ENCODE peak calls at places on chromosomes 12 and 14, in seven cellular contexts. M is colonic mucosa, T is PC-3, O is GM23248, E is kidney, N is neuronal stem cell, Z is GM12878. I is an unnamed sample.

GRCh38 chr12:81668475-81668874 is 90.7 kb downstream of the PPFIA2 start:
- DNase-seq in E (no peak), Z (no peak), M (no peak), T (peak), O (peak), N (no peak), I (peak)

GRCh38 chr14:104650981-104651875 is 38.2 kb upstream of the INF2 start:
- DNase-seq in N (no peak), M (no peak), T (no peak), O (no peak), Z (no peak), E (no peak), I (no peak)

GRCh38 chr14:94022532-94023411 is 3.4 kb upstream of the OTUB2 start:
- DNase-seq in Z (no peak), O (no peak), N (no peak), E (no peak), M (no peak), T (no peak), I (no peak)

GRCh38 chr12:104219361-104219892 is 3.8 kb downstream of the TXNRD1 start:
- DNase-seq in T (peak), N (no peak), M (no peak), Z (no peak), E (no peak), O (peak), I (peak)

GRCh38 chr12:115140981-115141380 is 457.0 kb upstream of the TBX3 start:
- DNase-seq in E (no peak), O (no peak), Z (no peak), N (no peak), T (no peak), M (no peak), I (no peak)

GRCh38 chr12:115403689-115404088 is 719.7 kb upstream of the TBX3 start:
- DNase-seq in T (no peak), N (no peak), E (no peak), Z (no peak), M (no peak), O (no peak), I (no peak)

GRCh38 chr12:116528067-116528466 is 31.1 kb upstream of the MAP1LC3B2 start:
- DNase-seq in T (peak), M (no peak), N (no peak), O (peak), Z (no peak), E (no peak), I (peak)

GRCh38 chr14:71372411-71372838 is 465.2 kb downstream of the PCNX1 start:
- DNase-seq in M (no peak), O (peak), T (peak), N (no peak), Z (no peak), E (no peak), I (peak)

GRCh38 chr12:76346798-76347420 is 1.3 kb downstream of the BBS10 start:
- DNase-seq in E (no peak), N (no peak), T (peak), M (no peak), Z (peak), O (peak), I (peak)

GRCh38 chr14:23565626-23566025 is 2.0 kb downstream of the AP1G2 start:
- DNase-seq in Z (no peak), N (no peak), T (no peak), E (peak), M (no peak), O (no peak), I (no peak)

GRCh38 chr14:89750206-89750867 is 204.2 kb downstream of the EFCAB11 start:
- DNase-seq in M (no peak), T (no peak), E (no peak), O (peak), Z (no peak), N (no peak), I (peak)

GRCh38 chr14:52314521-52315354 is 626 bp downstream of the PTGER2 start:
- DNase-seq in N (no peak), M (peak), E (peak), Z (no peak), T (no peak), O (peak), I (peak)

GRCh38 chr14:100911665-100912316 is 8.3 kb upstream of the RTL1 start:
- DNase-seq in E (no peak), M (no peak), N (no peak), T (peak), O (no peak), Z (no peak), I (no peak)

GRCh38 chr12:75876843-75877587 is 154.6 kb downstream of the PHLDA1 start:
- DNase-seq in Z (no peak), E (no peak), N (no peak), M (no peak), O (no peak), T (no peak), I (no peak)

GRCh38 chr14:61759878-61760277 is 2.3 kb upstream of the SNAPC1 start:
- DNase-seq in E (no peak), O (no peak), N (no peak), T (no peak), Z (no peak), M (no peak), I (no peak)

GRCh38 chr12:26122681-26123481 is 2.0 kb downstream of the BHLHE41 start:
- DNase-seq in E (peak), T (peak), Z (no peak), O (peak), M (peak), N (peak), I (peak)
- H3K9ac ChIP-seq in E (peak), T (peak), Z (no peak), O (peak), M (peak), N (peak), I (peak)

GRCh38 chr12:94929780-94930179 is 73.7 kb downstream of the NDUFA12 start:
- DNase-seq in E (no peak), N (no peak), T (no peak), Z (no peak), M (no peak), O (no peak), I (no peak)

GRCh38 chr12:94930216-94930654 is 73.3 kb downstream of the NDUFA12 start:
- DNase-seq in T (no peak), O (no peak), Z (no peak), E (no peak), M (no peak), N (no peak), I (no peak)

GRCh38 chr12:94925729-94926128 is 77.8 kb downstream of the NDUFA12 start:
- DNase-seq in O (no peak), N (no peak), M (no peak), T (no peak), E (no peak), Z (no peak), I (no peak)

GRCh38 chr12:94925206-94925605 is 78.3 kb downstream of the NDUFA12 start:
- DNase-seq in E (no peak), M (no peak), O (no peak), T (no peak), N (no peak), Z (no peak), I (no peak)

DNA sequence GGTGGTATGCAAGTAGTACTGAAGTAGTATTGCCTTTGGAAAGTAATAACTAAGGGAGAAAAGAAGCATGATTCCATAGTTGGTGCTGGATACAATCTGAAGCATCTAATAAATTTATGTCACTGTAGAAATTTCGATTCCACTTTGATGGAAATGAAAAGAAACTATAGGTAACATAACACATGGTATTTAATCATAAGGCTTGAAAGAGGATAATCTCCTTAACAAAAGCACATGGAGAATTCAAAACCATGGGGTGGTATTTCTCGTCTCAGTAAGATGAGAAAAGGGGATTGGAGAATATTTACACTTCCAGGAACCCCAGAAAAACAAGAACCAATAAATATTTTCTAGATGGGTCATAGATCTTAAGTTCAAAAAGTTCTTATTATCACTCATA is 72.7 kb downstream of the NDUFA12 start:
- DNase-seq in O (no peak), T (no peak), E (no peak), Z (no peak), N (no peak), M (no peak), I (no peak)
- H3K9ac ChIP-seq in O (no peak), T (no peak), E (no peak), Z (no peak), N (no peak), M (no peak), I (no peak)

GRCh38 chr12:992647-993046 is 1.6 kb downstream of the ERC1 start:
- DNase-seq in M (no peak), N (no peak), O (no peak), T (peak), Z (no peak), E (no peak), I (peak)
- H3K9ac ChIP-seq in M (no peak), N (no peak), O (peak), T (no peak), Z (no peak), E (no peak), I (no peak)

GRCh38 chr12:85424581-85425348 is 144.7 kb downstream of the ALX1 start:
- DNase-seq in N (no peak), E (no peak), Z (peak), M (peak), T (peak), O (peak), I (peak)
- H3K9ac ChIP-seq in N (no peak), E (no peak), Z (no peak), M (no peak), T (no peak), O (no peak), I (no peak)

GRCh38 chr14:55884819-55885218 is 233.4 kb upstream of the PELI2 start:
- DNase-seq in M (no peak), O (peak), N (no peak), E (no peak), Z (no peak), T (no peak), I (no peak)

GRCh38 chr14:55877942-55878341 is 240.3 kb upstream of the PELI2 start:
- DNase-seq in O (peak), N (no peak), T (no peak), M (no peak), Z (no peak), E (no peak), I (no peak)

DNA sequence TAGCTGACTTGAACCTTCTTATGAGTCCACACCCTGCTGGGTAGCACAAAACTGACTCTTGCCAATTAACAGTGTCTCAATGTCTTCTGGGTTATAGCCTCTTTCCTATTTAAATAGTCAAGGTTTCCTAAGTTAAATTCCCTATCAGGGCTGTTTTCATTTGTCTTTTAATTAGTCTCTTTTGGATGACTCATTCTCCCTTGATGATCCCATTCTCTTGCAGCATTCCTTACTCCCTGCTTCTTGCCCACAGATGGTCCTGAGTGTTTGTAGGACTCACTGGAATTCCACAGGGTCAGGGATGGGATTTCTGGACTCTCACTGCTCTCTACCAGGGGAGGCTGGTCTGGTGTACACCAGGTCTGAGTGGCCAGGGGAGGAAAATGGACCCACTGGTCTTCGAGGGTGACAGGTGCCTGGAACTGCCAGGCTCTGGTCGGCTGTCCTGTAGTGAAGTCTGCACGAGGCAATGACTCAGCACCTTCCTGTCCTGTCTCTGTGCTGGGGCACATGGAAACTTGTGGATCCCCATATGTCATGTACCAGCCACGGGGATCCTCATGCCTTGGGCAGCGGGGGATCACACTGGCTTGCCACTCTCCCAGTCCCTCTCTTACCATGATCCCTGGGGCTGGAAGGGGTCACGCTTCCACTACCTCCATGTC is 236.5 kb upstream of the PELI2 start:
- DNase-seq in O (peak), E (no peak), T (peak), Z (no peak), M (no peak), N (no peak), I (no peak)
- H3K9ac ChIP-seq in O (no peak), E (no peak), T (no peak), Z (no peak), M (no peak), N (no peak), I (no peak)

GRCh38 chr12:113220593-113221180 is 577 bp upstream of the TPCN1 start:
- DNase-seq in M (no peak), N (no peak), Z (no peak), E (no peak), T (peak), O (peak), I (peak)

GRCh38 chr12:113224955-113225354 is 3.7 kb downstream of the TPCN1 start:
- DNase-seq in Z (no peak), M (no peak), E (peak), O (no peak), T (no peak), N (no peak), I (no peak)

GRCh38 chr12:113221997-113222729 is 899 bp downstream of the TPCN1 start:
- DNase-seq in O (no peak), T (peak), E (peak), Z (no peak), M (no peak), N (no peak), I (peak)

GRCh38 chr12:113221181-113221996 is at the start of gene TPCN1:
- DNase-seq in M (peak), E (peak), T (peak), O (peak), Z (peak), N (peak), I (peak)

DNA sequence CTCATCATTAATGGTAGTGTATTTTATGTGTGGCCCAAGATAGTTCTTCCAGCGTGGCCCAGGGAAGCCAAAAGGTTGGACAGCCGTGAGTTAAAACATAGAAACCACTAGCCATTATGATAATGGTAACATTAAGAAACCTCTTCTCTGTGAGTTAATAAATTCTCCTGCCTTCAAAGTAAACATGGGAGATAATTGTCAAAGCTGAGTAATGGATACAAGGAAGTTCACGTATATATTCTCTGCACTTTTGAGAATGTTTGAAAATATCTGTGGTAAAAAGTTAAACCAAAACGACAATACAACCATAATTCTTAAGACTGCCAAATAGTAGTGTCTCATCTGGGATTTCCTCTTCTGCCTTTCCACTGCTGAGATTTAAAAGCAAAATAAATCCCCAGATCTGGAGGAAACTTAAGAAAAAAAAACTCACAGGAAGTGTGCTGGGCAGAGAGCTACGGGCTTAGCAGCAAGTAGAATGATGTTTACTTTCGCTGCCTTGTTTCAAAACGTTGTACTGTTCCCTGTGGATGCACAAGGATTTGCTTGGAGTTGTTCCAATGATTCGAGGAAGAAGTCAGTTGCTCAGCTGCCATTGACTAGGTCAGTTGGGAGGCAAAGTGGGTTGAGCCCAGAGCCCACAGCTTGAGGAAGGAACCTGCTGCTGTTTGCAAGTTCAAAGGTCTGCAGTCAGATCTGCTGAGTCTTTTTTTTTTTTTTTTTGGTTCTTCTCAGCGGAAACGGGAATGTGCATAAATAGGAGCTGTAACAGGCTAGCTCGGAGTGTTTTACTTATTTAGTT is 1.7 kb downstream of the TPCN1 start:
- DNase-seq in N (no peak), Z (no peak), M (peak), O (peak), E (peak), T (peak), I (peak)
- H3K9ac ChIP-seq in N (no peak), Z (peak), M (peak), O (peak), E (peak), T (peak), I (peak)

I was measured in adipocyte.